ENCODE peak calls at places on chromosomes 13 and 19, in four cellular contexts. One of them, this sample, is unnamed.
A peak's percentile ranks its signal among the peaks of the same experiment; 100 is the strongest.

GRCh38 chr13:35499131-35500051 is 22.9 kb upstream of the MAB21L1 start:
- DNase-seq in tibial nerve: no peak
- DNase-seq in Peyer's patch: no peak
- DNase-seq in uterus: no peak
- DNase-seq in this sample: no peak

GRCh38 chr19:39701291-39701690 is 3.0 kb upstream of the LGALS14 start:
- DNase-seq in tibial nerve: no peak
- DNase-seq in Peyer's patch: no peak
- DNase-seq in uterus: no peak
- DNase-seq in this sample: no peak

GRCh38 chr13:94169783-94170513 is 309.5 kb downstream of the DCT start:
- DNase-seq in tibial nerve: no peak
- DNase-seq in Peyer's patch: no peak
- DNase-seq in uterus: no peak
- DNase-seq in this sample: no peak

GRCh38 chr19:16584825-16585801 is 12.9 kb upstream of the SLC35E1 start:
- DNase-seq in tibial nerve: no peak
- DNase-seq in Peyer's patch: no peak
- DNase-seq in uterus: no peak
- DNase-seq in this sample: no peak

GRCh38 chr13:90447735-90448103 is 899.8 kb upstream of the MIR17HG start:
- DNase-seq in tibial nerve: no peak
- DNase-seq in Peyer's patch: no peak
- DNase-seq in uterus: no peak
- DNase-seq in this sample: no peak

GRCh38 chr13:81021284-81021683 is 680.4 kb upstream of the SPRY2 start:
- DNase-seq in tibial nerve: no peak
- DNase-seq in Peyer's patch: no peak
- DNase-seq in uterus: no peak
- DNase-seq in this sample: no peak

GRCh38 chr13:40114305-40114896 is 458.9 kb downstream of the COG6 start:
- DNase-seq in tibial nerve: no peak
- DNase-seq in Peyer's patch: no peak
- DNase-seq in uterus: no peak
- DNase-seq in this sample: no peak

GRCh38 chr19:45901432-45901903 is 945 bp downstream of the MYPOP start:
- DNase-seq in tibial nerve: peak; percentile 24
- DNase-seq in Peyer's patch: no peak
- DNase-seq in uterus: peak; percentile 56
- DNase-seq in this sample: peak; percentile 67

GRCh38 chr13:95418946-95419345 is 117.7 kb upstream of the ABCC4 start:
- DNase-seq in tibial nerve: no peak
- DNase-seq in Peyer's patch: no peak
- DNase-seq in uterus: no peak
- DNase-seq in this sample: no peak

GRCh38 chr19:55315956-55316525 is 9.1 kb downstream of the TMEM150B start:
- DNase-seq in tibial nerve: no peak
- DNase-seq in Peyer's patch: no peak
- DNase-seq in uterus: no peak
- DNase-seq in this sample: no peak

GRCh38 chr19:46386151-46386550 is 27.2 kb downstream of the CCDC8 start:
- DNase-seq in tibial nerve: no peak
- DNase-seq in Peyer's patch: no peak
- DNase-seq in uterus: no peak
- DNase-seq in this sample: no peak

GRCh38 chr19:17718988-17719711 is at the start of gene MAP1S:
- DNase-seq in tibial nerve: no peak
- DNase-seq in Peyer's patch: peak; percentile 73
- DNase-seq in uterus: peak; percentile 59
- DNase-seq in this sample: peak; percentile 49

GRCh38 chr13:35812730-35813129 is 318.5 kb downstream of the DCLK1 start:
- DNase-seq in tibial nerve: no peak
- DNase-seq in Peyer's patch: no peak
- DNase-seq in uterus: no peak
- DNase-seq in this sample: no peak

GRCh38 chr19:45156231-45156630 is 4.6 kb downstream of the NKPD1 start:
- DNase-seq in tibial nerve: no peak
- DNase-seq in Peyer's patch: no peak
- DNase-seq in uterus: no peak
- DNase-seq in this sample: no peak

GRCh38 chr19:16496613-16496983 is 404 bp downstream of the C19orf44 start:
- DNase-seq in tibial nerve: no peak
- DNase-seq in Peyer's patch: peak; percentile 49
- DNase-seq in uterus: peak; percentile 54
- DNase-seq in this sample: peak; percentile 56

DNA sequence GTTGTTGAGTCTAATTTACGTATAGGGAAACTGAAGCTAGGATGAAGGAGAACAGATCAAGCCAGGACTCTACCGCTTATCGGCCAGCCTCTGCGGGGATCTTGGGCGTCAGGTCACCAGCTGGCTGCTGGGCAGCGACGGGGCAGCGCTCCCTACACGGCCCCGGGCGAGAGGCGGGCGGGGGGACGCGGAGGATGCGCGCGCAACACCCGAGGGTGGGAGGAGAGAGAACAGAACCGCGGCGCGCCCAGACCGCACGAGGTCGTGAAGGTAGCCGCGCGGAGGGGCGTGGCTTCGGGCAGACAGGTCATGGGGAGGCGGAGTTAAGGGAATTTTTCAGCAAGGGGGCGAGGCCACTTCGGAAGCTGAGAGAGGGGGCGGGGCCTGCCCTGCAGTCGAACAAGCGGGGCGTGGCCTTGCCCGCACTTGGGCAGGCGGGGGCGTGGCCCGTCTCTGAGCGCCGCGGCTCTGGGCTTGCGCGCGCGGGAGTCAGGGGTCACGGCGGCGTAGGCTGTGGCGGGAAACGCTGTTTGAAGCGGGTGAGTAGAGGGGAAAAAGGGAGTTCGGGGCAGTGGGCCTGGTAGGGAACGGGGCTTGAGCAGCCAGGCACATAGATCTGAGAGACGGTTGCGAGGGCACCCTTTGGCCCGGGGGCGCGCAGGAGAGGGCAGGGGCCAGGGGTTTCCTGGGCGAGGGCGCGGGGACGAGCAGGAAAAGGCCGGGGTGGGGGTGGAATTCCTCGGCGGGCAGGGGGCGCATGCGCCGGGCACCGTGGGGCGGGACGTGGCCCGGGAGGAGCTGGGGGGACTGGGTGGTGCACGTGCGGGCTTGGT is at the start of gene POLD1:
- DNase-seq in tibial nerve: peak; percentile 96
- DNase-seq in Peyer's patch: peak; percentile 99
- DNase-seq in uterus: peak; percentile 97
- DNase-seq in this sample: peak; percentile 99
- TF ChIP-seq POLR2A in tibial nerve: no peak
- TF ChIP-seq POLR2A in Peyer's patch: peak; percentile 39
- TF ChIP-seq POLR2A in uterus: peak; percentile 42
- TF ChIP-seq POLR2A in this sample: peak; percentile 45

GRCh38 chr19:57443121-57443696 is 8.1 kb downstream of the ZNF749 start:
- DNase-seq in tibial nerve: no peak
- DNase-seq in Peyer's patch: no peak
- DNase-seq in uterus: no peak
- DNase-seq in this sample: no peak
- H3K4me3 ChIP-seq in tibial nerve: no peak overlapping the region
- H3K4me3 ChIP-seq in Peyer's patch: no peak overlapping the region
- H3K4me3 ChIP-seq in uterus: no peak overlapping the region
- H3K4me3 ChIP-seq in this sample: no peak overlapping the region

GRCh38 chr13:33577037-33577436 is 240.9 kb upstream of the RFC3 start:
- DNase-seq in tibial nerve: no peak
- DNase-seq in Peyer's patch: no peak
- DNase-seq in uterus: no peak
- DNase-seq in this sample: no peak

GRCh38 chr13:33578786-33579185 is 239.2 kb upstream of the RFC3 start:
- DNase-seq in tibial nerve: no peak
- DNase-seq in Peyer's patch: no peak
- DNase-seq in uterus: no peak
- DNase-seq in this sample: no peak

GRCh38 chr13:33583398-33583797 is 234.6 kb upstream of the RFC3 start:
- DNase-seq in tibial nerve: no peak
- DNase-seq in Peyer's patch: no peak
- DNase-seq in uterus: no peak
- DNase-seq in this sample: no peak

GRCh38 chr13:33582121-33582520 is 235.8 kb upstream of the RFC3 start:
- DNase-seq in tibial nerve: no peak
- DNase-seq in Peyer's patch: no peak
- DNase-seq in uterus: no peak
- DNase-seq in this sample: no peak
- H3K4me1 ChIP-seq in tibial nerve: no peaks in the 10 kb centered on the region
- H3K4me1 ChIP-seq in Peyer's patch: no peaks in the 10 kb centered on the region
- H3K4me1 ChIP-seq in uterus: no peaks in the 10 kb centered on the region
- H3K4me1 ChIP-seq in this sample: peaks cover 4% of the 10 kb centered on the region

GRCh38 chr19:13838071-13838942 is 38.6 kb upstream of the NANOS3 start:
- DNase-seq in tibial nerve: no peak
- DNase-seq in Peyer's patch: no peak
- DNase-seq in uterus: no peak
- DNase-seq in this sample: no peak

GRCh38 chr19:13840751-13841338 is 36.1 kb upstream of the NANOS3 start:
- DNase-seq in tibial nerve: no peak
- DNase-seq in Peyer's patch: no peak
- DNase-seq in uterus: no peak
- DNase-seq in this sample: no peak

GRCh38 chr19:13839938-13840750 is 36.8 kb upstream of the NANOS3 start:
- DNase-seq in tibial nerve: peak; percentile 37
- DNase-seq in Peyer's patch: peak; percentile 95
- DNase-seq in uterus: no peak
- DNase-seq in this sample: peak; percentile 50

GRCh38 chr19:13838943-13839192 is 38.1 kb upstream of the NANOS3 start:
- DNase-seq in tibial nerve: no peak
- DNase-seq in Peyer's patch: no peak
- DNase-seq in uterus: peak; percentile 85
- DNase-seq in this sample: peak; percentile 89

GRCh38 chr19:13839193-13839937 is 37.6 kb upstream of the NANOS3 start:
- DNase-seq in tibial nerve: peak; percentile 75
- DNase-seq in Peyer's patch: peak; percentile 83
- DNase-seq in uterus: peak; percentile 77
- DNase-seq in this sample: peak; percentile 81
- TF ChIP-seq POLR2A in tibial nerve: no peak
- TF ChIP-seq POLR2A in Peyer's patch: peak; percentile 30
- TF ChIP-seq POLR2A in uterus: peak; percentile 21
- TF ChIP-seq POLR2A in this sample: peak; percentile 56

DNA sequence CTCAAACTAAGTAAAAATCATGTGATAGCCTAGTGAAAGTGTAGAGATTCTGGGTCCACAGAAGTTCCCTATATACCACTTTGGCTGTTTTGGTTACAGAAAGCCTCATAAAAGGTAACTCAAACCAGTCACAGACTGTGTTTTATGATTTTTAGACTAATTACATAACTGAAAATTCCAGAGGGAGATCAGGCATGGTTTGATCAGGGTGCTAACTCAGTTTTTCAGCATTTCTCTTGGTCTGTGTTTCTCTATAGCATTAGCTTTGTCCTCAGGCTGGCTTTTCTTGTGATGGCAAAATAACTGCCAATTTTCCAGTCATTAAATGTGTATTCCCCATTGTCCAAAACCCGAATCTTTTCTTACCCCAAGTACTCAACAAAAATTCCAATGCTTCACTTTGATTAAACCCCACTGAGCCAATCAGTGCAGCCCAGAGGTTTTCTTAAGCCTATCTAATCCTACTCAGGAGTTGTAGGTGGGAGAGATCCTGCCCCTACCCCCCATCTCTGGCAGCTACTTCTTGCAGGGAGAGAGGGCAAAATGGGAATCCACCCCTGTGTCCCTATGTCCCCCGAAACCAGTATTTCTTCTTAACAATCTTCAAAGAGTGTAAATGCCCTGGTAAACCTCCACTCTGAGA is 8.6 kb upstream of the FXYD3 start:
- DNase-seq in tibial nerve: no peak
- DNase-seq in Peyer's patch: no peak
- DNase-seq in uterus: no peak
- DNase-seq in this sample: no peak
- H3K4me3 ChIP-seq in tibial nerve: no peak overlapping the region
- H3K4me3 ChIP-seq in Peyer's patch: no peak overlapping the region
- H3K4me3 ChIP-seq in uterus: no peak overlapping the region
- H3K4me3 ChIP-seq in this sample: no peak overlapping the region

DNA sequence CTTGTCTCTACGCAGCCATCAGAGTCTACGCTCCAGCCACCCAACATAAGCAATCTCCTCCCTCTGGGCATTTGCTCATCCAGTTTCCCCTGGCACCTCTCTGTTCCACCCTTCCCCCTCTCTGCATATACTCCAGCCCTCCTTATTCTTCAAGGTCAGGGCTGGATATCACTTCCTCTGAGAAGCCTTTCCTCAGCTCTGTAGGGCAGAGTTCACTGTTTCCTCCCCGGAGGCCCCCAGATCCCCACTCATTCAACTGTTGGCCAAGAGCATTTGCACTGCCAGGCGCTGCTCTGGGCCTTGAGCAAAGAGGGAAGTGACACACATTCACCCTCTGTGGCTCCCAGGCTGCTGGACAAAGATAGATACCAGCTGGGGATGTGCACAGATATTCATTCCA is 3.3 kb downstream of the FCGRT start:
- DNase-seq in tibial nerve: no peak
- DNase-seq in Peyer's patch: peak; percentile 55
- DNase-seq in uterus: no peak
- DNase-seq in this sample: peak; percentile 75
- H3K4me1 ChIP-seq in tibial nerve: peaks cover 46% of the 10 kb centered on the region
- H3K4me1 ChIP-seq in Peyer's patch: peaks cover 10% of the 10 kb centered on the region
- H3K4me1 ChIP-seq in uterus: no peaks in the 10 kb centered on the region
- H3K4me1 ChIP-seq in this sample: peaks cover 6% of the 10 kb centered on the region

GRCh38 chr19:18832331-18833140 is 777 bp downstream of the UPF1 start:
- DNase-seq in tibial nerve: no peak
- DNase-seq in Peyer's patch: peak; percentile 63
- DNase-seq in uterus: no peak
- DNase-seq in this sample: peak; percentile 55
- TF ChIP-seq POLR2A in tibial nerve: no peak
- TF ChIP-seq POLR2A in Peyer's patch: no peak
- TF ChIP-seq POLR2A in uterus: no peak
- TF ChIP-seq POLR2A in this sample: peak; percentile 14

GRCh38 chr13:109871018-109871370 is 84.6 kb upstream of the IRS2 start:
- DNase-seq in tibial nerve: no peak
- DNase-seq in Peyer's patch: no peak
- DNase-seq in uterus: no peak
- DNase-seq in this sample: no peak

GRCh38 chr13:109872864-109873263 is 86.5 kb upstream of the IRS2 start:
- DNase-seq in tibial nerve: no peak
- DNase-seq in Peyer's patch: no peak
- DNase-seq in uterus: no peak
- DNase-seq in this sample: no peak

GRCh38 chr13:109868583-109869311 is 82.4 kb upstream of the IRS2 start:
- DNase-seq in tibial nerve: no peak
- DNase-seq in Peyer's patch: no peak
- DNase-seq in uterus: no peak
- DNase-seq in this sample: no peak

GRCh38 chr13:109869312-109870237 is 83.2 kb upstream of the IRS2 start:
- DNase-seq in tibial nerve: no peak
- DNase-seq in Peyer's patch: peak; percentile 58
- DNase-seq in uterus: peak; percentile 80
- DNase-seq in this sample: peak; percentile 95

GRCh38 chr13:109870281-109871017 is 84.1 kb upstream of the IRS2 start:
- DNase-seq in tibial nerve: no peak
- DNase-seq in Peyer's patch: no peak
- DNase-seq in uterus: no peak
- DNase-seq in this sample: no peak
- H3K4me3 ChIP-seq in tibial nerve: no peak overlapping the region
- H3K4me3 ChIP-seq in Peyer's patch: no peak overlapping the region
- H3K4me3 ChIP-seq in uterus: no peak overlapping the region
- H3K4me3 ChIP-seq in this sample: peak overlapping the region; percentile 46